ENCODE peak calls at places on chromosomes 7 and 10, in six cellular contexts. Y, F, N, H, T and X are unnamed samples.

GRCh38 chr7:101121996-101122932 is 4.6 kb upstream of the SERPINE1 start:
- DNase-seq in Y (peak; percentile 65), F (peak; percentile 58), N (peak; percentile 91), H (no peak), T (peak; percentile 98), X (no peak)

GRCh38 chr7:158260567-158261361 is 326.9 kb downstream of the PTPRN2 start:
- DNase-seq in Y (no peak), F (no peak), N (no peak), H (no peak), T (no peak), X (no peak)

GRCh38 chr10:80118669-80119068 is 13.9 kb upstream of the PLAC9 start:
- DNase-seq in Y (no peak), F (no peak), N (no peak), H (no peak), T (no peak), X (no peak)

GRCh38 chr10:49184642-49185111 is 3.5 kb downstream of the TMEM273 start:
- DNase-seq in Y (no peak), F (no peak), N (no peak), H (no peak), T (no peak), X (no peak)

GRCh38 chr7:40845959-40846358 is 711.2 kb downstream of the SUGCT start:
- DNase-seq in Y (no peak), F (no peak), N (no peak), H (no peak), T (no peak), X (no peak)

GRCh38 chr7:90951986-90952648 is 312.1 kb upstream of the FZD1 start:
- DNase-seq in Y (no peak), F (no peak), N (no peak), H (no peak), T (no peak), X (no peak)

GRCh38 chr7:84492565-84493034 is 298.0 kb upstream of the SEMA3A start:
- DNase-seq in Y (no peak), F (no peak), N (no peak), H (no peak), T (peak; percentile 75), X (no peak)

GRCh38 chr7:140607441-140607989 is 33.1 kb downstream of the DENND2A start:
- DNase-seq in Y (peak; percentile 36), F (peak; percentile 53), N (peak; percentile 89), H (no peak), T (peak; percentile 89), X (no peak)

GRCh38 chr10:22850541-22850940 is 77.3 kb upstream of the ARMC3 start:
- DNase-seq in Y (no peak), F (no peak), N (no peak), H (no peak), T (no peak), X (no peak)

GRCh38 chr10:33211123-33211878 is 123.2 kb downstream of the NRP1 start:
- DNase-seq in Y (no peak), F (no peak), N (peak; percentile 78), H (peak; percentile 10), T (peak; percentile 94), X (no peak)

GRCh38 chr7:26681819-26682418 is 182.5 kb downstream of the SKAP2 start:
- DNase-seq in Y (no peak), F (no peak), N (no peak), H (peak; percentile 41), T (peak; percentile 47), X (peak; percentile 74)

GRCh38 chr7:134289423-134289822 is 27.3 kb downstream of the SLC35B4 start:
- DNase-seq in Y (no peak), F (no peak), N (no peak), H (no peak), T (peak; percentile 70), X (no peak)

GRCh38 chr10:113958631-113959382 is 84.9 kb upstream of the ADRB1 start:
- DNase-seq in Y (peak; percentile 70), F (peak; percentile 86), N (no peak), H (no peak), T (peak; percentile 96), X (no peak)

GRCh38 chr7:116863168-116863670 is 832 bp downstream of the CAPZA2 start:
- DNase-seq in Y (peak; percentile 23), F (peak; percentile 30), N (no peak), H (peak; percentile 16), T (no peak), X (peak; percentile 50)

GRCh38 chr10:126196225-126196624 is 192.1 kb downstream of the ADAM12 start:
- DNase-seq in Y (no peak), F (no peak), N (no peak), H (no peak), T (no peak), X (no peak)

GRCh38 chr7:148763622-148764021 is 64.9 kb downstream of the CUL1 start:
- DNase-seq in Y (no peak), F (no peak), N (no peak), H (no peak), T (peak; percentile 5), X (no peak)

GRCh38 chr10:86376852-86377796 is 10.5 kb upstream of the GRID1 start:
- DNase-seq in Y (peak; percentile 83), F (peak; percentile 52), N (peak; percentile 82), H (peak; percentile 82), T (peak; percentile 79), X (peak; percentile 78)

GRCh38 chr7:106206826-106207541 is 77.8 kb downstream of the NAMPT start:
- DNase-seq in Y (no peak), F (no peak), N (no peak), H (no peak), T (no peak), X (no peak)

GRCh38 chr7:102061981-102062390 is 224.7 kb upstream of the SH2B2 start:
- DNase-seq in Y (no peak), F (no peak), N (peak; percentile 60), H (no peak), T (no peak), X (peak; percentile 72)

GRCh38 chr10:102502337-102503151 is at the start of gene ACTR1A:
- DNase-seq in Y (peak; percentile 97), F (peak; percentile 100), N (peak; percentile 99), H (peak; percentile 98), T (peak; percentile 98), X (peak; percentile 98)

GRCh38 chr7:44973610-44974401 is 5.0 kb downstream of the MYO1G start:
- DNase-seq in Y (peak; percentile 68), F (no peak), N (no peak), H (peak; percentile 64), T (peak; percentile 66), X (peak; percentile 75)

GRCh38 chr7:2886900-2887299 is 42.8 kb upstream of the GNA12 start:
- DNase-seq in Y (peak; percentile 45), F (peak; percentile 68), N (no peak), H (peak; percentile 49), T (peak; percentile 83), X (peak; percentile 88)

GRCh38 chr7:74194686-74195085 is 15.1 kb upstream of the LAT2 start:
- DNase-seq in Y (no peak), F (no peak), N (no peak), H (no peak), T (no peak), X (no peak)

GRCh38 chr10:88792656-88793055 is 9.9 kb upstream of the LIPM start:
- DNase-seq in Y (peak; percentile 10), F (peak; percentile 72), N (no peak), H (no peak), T (peak; percentile 64), X (no peak)

GRCh38 chr10:89369142-89370105 is 8.4 kb upstream of the IFIT1B start:
- DNase-seq in Y (no peak), F (no peak), N (no peak), H (peak; percentile 18), T (peak; percentile 79), X (peak; percentile 40)

GRCh38 chr7:107014381-107015023 is 30.0 kb upstream of the PRKAR2B start:
- DNase-seq in Y (no peak), F (peak; percentile 7), N (no peak), H (no peak), T (peak; percentile 10), X (no peak)

GRCh38 chr7:110534241-110534931 is 556.5 kb upstream of the LRRN3 start:
- DNase-seq in Y (no peak), F (peak; percentile 92), N (no peak), H (no peak), T (peak; percentile 53), X (no peak)

GRCh38 chr10:131947631-131948347 is 33.9 kb downstream of the BNIP3 start:
- DNase-seq in Y (no peak), F (peak; percentile 79), N (no peak), H (no peak), T (peak; percentile 63), X (no peak)

GRCh38 chr7:20199015-20199737 is 18.0 kb downstream of the MACC1 start:
- DNase-seq in Y (peak; percentile 85), F (peak; percentile 92), N (no peak), H (no peak), T (peak; percentile 78), X (peak; percentile 95)

GRCh38 chr10:34396669-34397068 is 418.4 kb downstream of the PARD3 start:
- DNase-seq in Y (no peak), F (no peak), N (no peak), H (no peak), T (no peak), X (no peak)

GRCh38 chr10:67669978-67670377 is 26.0 kb downstream of the CTNNA3 start:
- DNase-seq in Y (no peak), F (no peak), N (no peak), H (no peak), T (no peak), X (no peak)

GRCh38 chr10:35640474-35640873 is 1.6 kb downstream of the FZD8 start:
- DNase-seq in Y (peak; percentile 68), F (peak; percentile 66), N (peak; percentile 83), H (peak; percentile 34), T (peak; percentile 91), X (no peak)

GRCh38 chr10:121734517-121735137 is 136.4 kb upstream of the FGFR2 start:
- DNase-seq in Y (no peak), F (peak; percentile 10), N (no peak), H (no peak), T (peak; percentile 49), X (peak; percentile 70)
- H3K4me3 ChIP-seq in Y (no peak overlapping the region), F (no peak overlapping the region), N (no peak overlapping the region), H (no peak overlapping the region), T (no peak overlapping the region), X (no peak overlapping the region)

GRCh38 chr10:133520193-133520738 is 6.9 kb upstream of the CYP2E1 start:
- DNase-seq in Y (peak; percentile 89), F (peak; percentile 58), N (peak; percentile 82), H (peak; percentile 88), T (peak; percentile 82), X (peak; percentile 97)
- H3K4me3 ChIP-seq in Y (peak overlapping the region; percentile 28), F (peak overlapping the region; percentile 35), N (peak overlapping the region; percentile 33), H (no peak overlapping the region), T (peak overlapping the region; percentile 75), X (peak overlapping the region; percentile 65)

DNA sequence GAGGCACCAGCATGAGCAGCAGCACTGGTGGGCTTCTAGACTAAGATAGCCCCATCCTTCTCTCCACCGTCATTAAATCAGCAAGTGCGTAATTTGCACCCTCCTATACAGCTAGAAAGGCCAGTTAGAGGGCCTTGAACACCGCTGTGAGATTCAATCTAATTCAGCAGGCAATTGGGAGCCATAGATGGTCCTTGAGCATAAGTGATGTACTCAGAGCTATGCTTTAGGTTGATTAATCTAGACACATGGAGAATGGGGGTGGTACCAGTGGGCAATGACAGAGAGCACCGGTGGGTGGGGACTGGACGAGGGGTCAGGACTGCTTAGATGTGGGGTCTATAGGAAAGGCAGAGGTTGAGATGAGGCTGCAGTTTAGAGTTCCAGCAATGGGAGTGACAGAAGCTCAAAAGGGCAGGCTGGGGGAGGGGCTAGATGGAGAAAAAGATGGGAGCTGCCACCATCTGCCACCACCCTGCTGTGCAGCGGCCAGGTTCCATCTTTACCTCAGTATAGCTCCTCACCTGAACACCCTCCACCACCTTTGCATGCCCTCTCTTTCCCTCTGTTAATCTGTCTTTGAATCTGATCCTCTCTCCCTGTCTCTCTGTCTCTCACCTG is 87.3 kb downstream of the C10orf105 start:
- DNase-seq in Y (no peak), F (no peak), N (no peak), H (no peak), T (no peak), X (no peak)
- H3K4me3 ChIP-seq in Y (no peak overlapping the region), F (no peak overlapping the region), N (no peak overlapping the region), H (no peak overlapping the region), T (no peak overlapping the region), X (no peak overlapping the region)

GRCh38 chr7:142808461-142808801 is 37.7 kb downstream of the PRSS2 start:
- DNase-seq in Y (no peak), F (no peak), N (no peak), H (no peak), T (no peak), X (no peak)
- H3K4me3 ChIP-seq in Y (no peak overlapping the region), F (no peak overlapping the region), N (no peak overlapping the region), H (no peak overlapping the region), T (no peak overlapping the region), X (no peak overlapping the region)